ENCODE peak calls at places on chromosome 19, in ten cellular contexts. H is neural progenitor cell, W is tibial nerve, U is cardiac muscle cell, M is breast epithelium, B is heart left ventricle, Q is right lobe of liver, P is SK-N-SH, I is psoas muscle, F is tibial artery. X is an unnamed sample.

GRCh38 chr19:41325947-41326706 is 16.2 kb downstream of the CCDC97 start:
- DNase-seq in H (no peak), W (no peak), U (peak), M (no peak), B (peak), Q (no peak), P (peak), I (no peak), F (peak), X (peak)

GRCh38 chr19:29690842-29691241 is 24.2 kb downstream of the C19orf12 start:
- DNase-seq in H (peak), W (no peak), U (peak), M (no peak), B (no peak), Q (no peak), P (no peak), I (peak), F (no peak), X (peak)

GRCh38 chr19:20422216-20422615 is 143.4 kb downstream of the ZNF737 start:
- DNase-seq in H (peak), W (no peak), U (no peak), M (no peak), B (no peak), Q (no peak), P (no peak), I (no peak), F (no peak), X (no peak)

GRCh38 chr19:43780706-43781525 is at the start of gene KCNN4:
- DNase-seq in H (no peak), W (no peak), U (no peak), M (no peak), B (no peak), Q (no peak), P (no peak), I (no peak), F (no peak), X (no peak)

GRCh38 chr19:10823690-10824089 is 12.3 kb downstream of the TMED1 start:
- DNase-seq in H (no peak), W (no peak), U (no peak), M (no peak), B (no peak), Q (no peak), P (no peak), I (no peak), F (no peak), X (no peak)

GRCh38 chr19:46890423-46891170 is 29.8 kb downstream of the ARHGAP35 start:
- DNase-seq in H (no peak), W (no peak), U (peak), M (no peak), B (no peak), Q (no peak), P (no peak), I (no peak), F (no peak), X (no peak)

GRCh38 chr19:29678484-29679106 is 13.3 kb downstream of the PLEKHF1 start:
- DNase-seq in H (no peak), W (peak), U (no peak), M (no peak), B (peak), Q (peak), P (peak), I (peak), F (peak), X (no peak)

GRCh38 chr19:6378036-6378435 is 2.3 kb upstream of the PSPN start:
- DNase-seq in H (peak), W (no peak), U (peak), M (no peak), B (no peak), Q (no peak), P (no peak), I (no peak), F (no peak), X (peak)

GRCh38 chr19:44072543-44073401 is 813 bp downstream of the ZNF284 start:
- DNase-seq in H (no peak), W (no peak), U (peak), M (no peak), B (no peak), Q (no peak), P (peak), I (no peak), F (no peak), X (no peak)

GRCh38 chr19:17605761-17606745 is 50.6 kb downstream of the COLGALT1 start:
- DNase-seq in H (peak), W (peak), U (peak), M (no peak), B (peak), Q (peak), P (peak), I (peak), F (peak), X (peak)

GRCh38 chr19:29491995-29492577 is 33.7 kb upstream of the VSTM2B start:
- DNase-seq in H (no peak), W (no peak), U (no peak), M (no peak), B (no peak), Q (no peak), P (no peak), I (no peak), F (no peak), X (peak)

GRCh38 chr19:51568456-51568855 is 2.6 kb upstream of the ZNF175 start:
- DNase-seq in H (no peak), W (no peak), U (peak), M (no peak), B (no peak), Q (no peak), P (no peak), I (no peak), F (no peak), X (no peak)

GRCh38 chr19:22735911-22736645 is 47.9 kb downstream of the ZNF99 start:
- DNase-seq in H (no peak), W (no peak), U (no peak), M (no peak), B (no peak), Q (no peak), P (no peak), I (no peak), F (no peak), X (no peak)

GRCh38 chr19:9913237-9914000 is 22.9 kb downstream of the OLFM2 start:
- DNase-seq in H (peak), W (no peak), U (no peak), M (no peak), B (no peak), Q (no peak), P (peak), I (no peak), F (no peak), X (peak)

GRCh38 chr19:18160792-18161690 is 8.1 kb downstream of the PIK3R2 start:
- DNase-seq in H (peak), W (peak), U (peak), M (no peak), B (peak), Q (peak), P (peak), I (peak), F (peak), X (peak)

GRCh38 chr19:3506384-3507340 is 551 bp downstream of the FZR1 start:
- DNase-seq in H (peak), W (no peak), U (no peak), M (no peak), B (peak), Q (peak), P (peak), I (peak), F (peak), X (peak)

GRCh38 chr19:5903054-5903501 is 512 bp downstream of the NDUFA11 start:
- DNase-seq in H (no peak), W (no peak), U (peak), M (no peak), B (no peak), Q (no peak), P (no peak), I (no peak), F (no peak), X (no peak)

DNA sequence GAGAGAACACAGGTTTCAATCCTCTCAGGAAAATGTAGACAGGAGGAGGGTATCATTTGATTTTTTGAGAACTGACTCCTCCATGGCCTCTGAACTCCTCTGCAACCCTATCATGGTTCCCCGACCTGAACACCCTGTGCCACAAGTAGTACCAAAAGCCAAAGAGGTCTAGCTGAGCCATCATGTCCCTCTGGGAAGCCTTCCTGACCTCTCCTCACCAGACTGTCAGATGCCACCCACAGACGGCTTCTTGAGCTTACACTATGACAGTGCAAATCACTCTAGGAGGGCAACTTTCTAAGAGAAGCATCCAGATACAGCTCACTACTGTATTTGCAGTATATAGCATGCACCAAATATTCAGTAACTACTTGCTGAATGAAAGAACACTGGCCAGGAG is 3.7 kb downstream of the HNRNPL start:
- DNase-seq in H (no peak), W (no peak), U (no peak), M (no peak), B (no peak), Q (peak), P (no peak), I (peak), F (no peak), X (no peak)
- H3K27ac ChIP-seq in H (no peak), W (no peak), U (no peak), M (peak), B (no peak), Q (no peak), P (no peak), I (peak), F (no peak), X (no peak)

GRCh38 chr19:49441960-49442350 is 628 bp upstream of the SLC17A7 start:
- DNase-seq in H (no peak), W (no peak), U (no peak), M (no peak), B (no peak), Q (no peak), P (peak), I (no peak), F (no peak), X (no peak)

GRCh38 chr19:49440439-49441209 is 703 bp downstream of the SLC17A7 start:
- DNase-seq in H (no peak), W (no peak), U (no peak), M (no peak), B (no peak), Q (no peak), P (no peak), I (no peak), F (no peak), X (no peak)

GRCh38 chr19:49442793-49443365 is 1.6 kb upstream of the SLC17A7 start:
- DNase-seq in H (peak), W (peak), U (peak), M (peak), B (peak), Q (peak), P (peak), I (peak), F (peak), X (peak)

GRCh38 chr19:49442354-49442753 is 1.0 kb upstream of the SLC17A7 start:
- DNase-seq in H (peak), W (peak), U (no peak), M (no peak), B (peak), Q (no peak), P (no peak), I (peak), F (peak), X (no peak)

DNA sequence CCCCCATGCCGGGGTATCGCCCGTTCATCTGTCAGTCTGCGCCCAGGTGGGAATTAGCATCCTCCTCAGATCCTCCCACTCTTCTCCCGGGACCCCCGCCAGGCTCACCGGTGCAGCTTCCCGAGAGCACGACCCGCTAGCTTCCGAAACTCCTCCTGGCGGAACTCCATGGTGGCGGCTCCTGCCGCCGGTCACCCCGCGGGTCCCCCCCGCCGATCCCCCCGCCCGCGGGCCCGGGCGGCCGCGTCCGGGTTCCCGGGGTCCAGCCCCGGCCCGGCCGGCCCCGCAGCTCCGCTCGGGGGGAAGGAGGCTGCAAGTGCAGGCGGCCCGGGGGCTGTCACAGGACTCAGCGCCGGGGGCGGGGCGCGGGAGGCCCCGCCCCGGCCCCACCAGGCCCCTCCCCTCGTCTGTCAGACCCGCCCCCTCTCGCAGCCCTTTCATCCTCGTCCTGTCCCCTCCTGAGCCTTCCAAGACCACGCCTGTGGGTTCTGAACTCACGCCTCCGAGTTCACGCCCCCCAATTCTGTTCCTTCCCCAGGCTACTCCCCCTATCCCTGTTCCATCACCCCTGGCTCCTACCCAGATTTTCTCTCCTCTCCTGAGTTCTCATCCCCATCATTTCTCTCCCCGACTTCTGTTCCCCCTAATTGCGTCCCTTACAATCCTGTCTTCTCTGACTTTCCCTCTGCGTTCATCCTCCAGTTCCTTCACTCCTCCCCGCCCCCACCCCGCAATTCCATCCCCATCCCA is at the start of gene SLC17A7:
- DNase-seq in H (peak), W (peak), U (no peak), M (no peak), B (peak), Q (no peak), P (peak), I (peak), F (peak), X (peak)
- H3K4me3 ChIP-seq in H (peak), W (peak), U (peak), M (peak), B (peak), Q (no peak), P (peak), I (peak), F (peak), X (peak)

DNA sequence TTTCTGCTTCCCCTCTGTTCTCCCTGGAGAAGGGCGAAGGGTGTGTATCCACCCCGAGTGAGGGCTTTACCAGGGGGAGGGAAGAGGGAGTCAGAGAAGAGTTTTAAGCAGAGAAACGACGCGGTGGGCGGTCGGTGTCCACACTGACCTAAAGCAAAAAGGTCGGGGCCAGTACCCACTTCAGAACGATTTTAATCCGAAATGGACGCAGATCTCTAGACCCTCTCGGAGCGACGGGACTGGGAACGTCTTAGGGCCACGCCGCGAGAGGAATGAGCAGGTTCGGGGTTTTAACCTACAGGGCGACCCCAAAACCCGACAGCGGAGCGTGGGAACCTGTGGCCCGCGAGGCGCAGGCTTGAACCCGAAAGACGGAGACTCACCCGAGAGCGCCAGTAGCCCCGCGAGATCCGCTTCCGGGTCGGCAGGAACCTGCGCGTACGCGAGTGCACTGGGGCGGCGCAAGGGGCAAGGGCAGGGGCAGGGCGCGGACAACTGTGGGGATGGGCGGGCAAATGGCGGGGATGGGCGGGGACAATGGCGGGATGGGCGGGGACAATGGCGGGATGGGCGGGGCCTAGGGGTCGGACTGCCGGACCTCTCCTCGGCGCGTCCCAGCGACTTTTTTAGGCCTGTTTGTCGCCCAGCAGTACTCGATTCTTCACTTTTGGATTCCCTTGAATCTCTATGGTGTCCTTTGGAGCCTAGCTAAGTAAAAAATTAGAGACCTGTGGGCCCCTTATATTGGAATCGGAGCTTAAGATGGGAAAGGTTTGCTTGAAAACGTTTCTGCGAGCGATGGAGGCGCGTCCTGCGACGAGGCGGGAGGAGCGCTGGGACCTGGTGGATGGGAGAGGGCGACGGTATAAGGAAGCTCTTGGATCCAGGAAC is at the start of gene ZNF677:
- DNase-seq in H (peak), W (peak), U (peak), M (peak), B (peak), Q (peak), P (peak), I (peak), F (peak), X (peak)
- H3K27ac ChIP-seq in H (no peak), W (peak), U (peak), M (peak), B (peak), Q (no peak), P (no peak), I (peak), F (peak), X (no peak)

GRCh38 chr19:907183-907853 is 5.7 kb downstream of the R3HDM4 start:
- DNase-seq in H (no peak), W (no peak), U (no peak), M (no peak), B (no peak), Q (no peak), P (no peak), I (peak), F (no peak), X (peak)
- H3K4me3 ChIP-seq in H (no peak), W (no peak), U (no peak), M (no peak), B (no peak), Q (no peak), P (no peak), I (no peak), F (no peak), X (no peak)

GRCh38 chr19:48468806-48469055 is 438 bp upstream of the CYTH2 start:
- DNase-seq in H (no peak), W (no peak), U (no peak), M (no peak), B (no peak), Q (no peak), P (no peak), I (no peak), F (no peak), X (no peak)
- H3K27ac ChIP-seq in H (peak), W (no peak), U (peak), M (peak), B (peak), Q (no peak), P (peak), I (no peak), F (peak), X (peak)

GRCh38 chr19:49852631-49853126 is 1.7 kb downstream of the PTOV1 start:
- DNase-seq in H (no peak), W (no peak), U (no peak), M (no peak), B (no peak), Q (no peak), P (no peak), I (no peak), F (no peak), X (no peak)
- H3K4me3 ChIP-seq in H (peak), W (no peak), U (peak), M (peak), B (peak), Q (peak), P (peak), I (peak), F (peak), X (peak)

GRCh38 chr19:32373614-32374295 is 28.3 kb downstream of the ZNF507 start:
- DNase-seq in H (no peak), W (no peak), U (peak), M (no peak), B (peak), Q (no peak), P (no peak), I (no peak), F (peak), X (no peak)

GRCh38 chr19:32368781-32369180 is 23.4 kb downstream of the ZNF507 start:
- DNase-seq in H (no peak), W (no peak), U (no peak), M (no peak), B (no peak), Q (no peak), P (no peak), I (no peak), F (no peak), X (no peak)

GRCh38 chr19:32367948-32368536 is 22.6 kb downstream of the ZNF507 start:
- DNase-seq in H (no peak), W (no peak), U (no peak), M (no peak), B (no peak), Q (no peak), P (no peak), I (no peak), F (no peak), X (no peak)

GRCh38 chr19:32367063-32367462 is 21.7 kb downstream of the ZNF507 start:
- DNase-seq in H (no peak), W (no peak), U (no peak), M (no peak), B (no peak), Q (no peak), P (no peak), I (no peak), F (no peak), X (no peak)

DNA sequence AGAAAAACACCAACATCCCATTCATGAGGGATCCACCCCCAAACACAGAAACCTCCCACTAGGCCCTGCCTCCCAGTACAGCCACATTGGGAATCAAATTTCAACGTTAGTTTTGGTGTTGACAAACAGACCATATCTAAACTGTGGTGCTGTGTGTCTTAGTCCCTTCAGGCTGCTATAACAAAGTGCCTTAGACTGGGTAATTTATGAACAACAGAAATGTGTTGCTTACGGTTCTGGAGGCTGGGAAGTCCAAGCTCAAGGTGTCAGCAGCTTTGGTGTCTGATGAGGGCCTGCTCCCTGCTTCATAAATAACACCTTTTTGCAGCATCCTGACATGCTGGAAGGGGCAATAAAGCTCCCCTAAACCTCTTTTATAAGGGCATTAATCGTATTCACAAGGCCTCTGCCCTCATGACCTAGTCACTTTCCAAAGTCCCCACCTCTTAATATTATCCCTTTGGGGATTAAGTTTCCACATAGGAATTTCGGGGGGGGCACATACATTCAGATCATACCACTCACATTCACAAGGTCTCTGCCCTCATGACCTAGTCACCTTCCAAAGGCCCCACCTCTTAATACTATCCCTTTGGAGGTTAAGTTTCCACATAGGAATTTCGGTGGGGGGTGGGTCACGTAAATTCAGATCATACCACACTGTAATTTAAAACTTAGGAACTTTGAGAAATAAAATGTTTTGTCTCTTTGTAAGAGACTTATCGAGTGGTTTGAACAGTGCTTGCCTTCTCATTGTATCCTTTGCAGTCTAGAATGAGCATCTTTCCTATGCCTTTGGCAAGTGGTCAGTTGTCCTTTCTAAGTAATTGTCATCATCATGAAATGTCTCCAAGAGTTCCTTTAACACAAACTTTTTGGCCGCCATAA is 27.6 kb downstream of the ZNF507 start:
- DNase-seq in H (no peak), W (no peak), U (no peak), M (no peak), B (no peak), Q (no peak), P (no peak), I (no peak), F (no peak), X (no peak)
- H3K27ac ChIP-seq in H (no peak), W (no peak), U (peak), M (peak), B (peak), Q (peak), P (peak), I (peak), F (peak), X (peak)

GRCh38 chr19:16143399-16144215 is at the start of gene HSH2D:
- DNase-seq in H (no peak), W (no peak), U (no peak), M (peak), B (peak), Q (peak), P (no peak), I (peak), F (no peak), X (peak)
- H3K4me3 ChIP-seq in H (no peak), W (peak), U (no peak), M (peak), B (peak), Q (peak), P (no peak), I (no peak), F (no peak), X (no peak)

GRCh38 chr19:8204961-8205360 is 4.2 kb upstream of the CERS4 start:
- DNase-seq in H (no peak), W (no peak), U (no peak), M (peak), B (no peak), Q (no peak), P (no peak), I (no peak), F (no peak), X (peak)
- H3K27ac ChIP-seq in H (no peak), W (no peak), U (no peak), M (peak), B (no peak), Q (no peak), P (no peak), I (no peak), F (no peak), X (no peak)

X was measured in endodermal cell.